ENCODE peak calls at places on chromosome X, in seven cellular contexts. One of them, this sample, is unnamed.

GRCh38 chrX:13692771-13693231 is 3.9 kb downstream of the RAB9A start:
- DNase-seq in H4: no peak
- DNase-seq in A172: no peak
- DNase-seq in coronary artery: no peak
- DNase-seq in iPS-NIHi11: no peak
- DNase-seq in EL: no peak
- DNase-seq in neuronal stem cell: no peak
- DNase-seq in this sample: no peak

GRCh38 chrX:43589735-43590515 is 66.2 kb upstream of the MAOA start:
- DNase-seq in H4: peak
- DNase-seq in A172: no peak
- DNase-seq in coronary artery: no peak
- DNase-seq in iPS-NIHi11: no peak
- DNase-seq in EL: no peak
- DNase-seq in neuronal stem cell: no peak
- DNase-seq in this sample: no peak

GRCh38 chrX:119687661-119688413 is 5.1 kb downstream of the SEPTIN6 start:
- DNase-seq in H4: no peak
- DNase-seq in A172: no peak
- DNase-seq in coronary artery: no peak
- DNase-seq in iPS-NIHi11: no peak
- DNase-seq in EL: peak
- DNase-seq in neuronal stem cell: no peak
- DNase-seq in this sample: no peak

GRCh38 chrX:88604433-88605221 is 142.4 kb upstream of the CPXCR1 start:
- DNase-seq in H4: no peak
- DNase-seq in A172: no peak
- DNase-seq in coronary artery: no peak
- DNase-seq in iPS-NIHi11: no peak
- DNase-seq in EL: no peak
- DNase-seq in neuronal stem cell: no peak
- DNase-seq in this sample: no peak

GRCh38 chrX:24842486-24842885 is 148.8 kb downstream of the POLA1 start:
- DNase-seq in H4: no peak
- DNase-seq in A172: no peak
- DNase-seq in coronary artery: no peak
- DNase-seq in iPS-NIHi11: no peak
- DNase-seq in EL: no peak
- DNase-seq in neuronal stem cell: no peak
- DNase-seq in this sample: no peak

GRCh38 chrX:18886344-18887161 is 97.4 kb downstream of the PHKA2 start:
- DNase-seq in H4: peak
- DNase-seq in A172: peak
- DNase-seq in coronary artery: peak
- DNase-seq in iPS-NIHi11: peak
- DNase-seq in EL: peak
- DNase-seq in neuronal stem cell: peak
- DNase-seq in this sample: peak

GRCh38 chrX:36897690-36898089 is 110.5 kb upstream of the FAM47C start:
- DNase-seq in H4: no peak
- DNase-seq in A172: no peak
- DNase-seq in coronary artery: no peak
- DNase-seq in iPS-NIHi11: no peak
- DNase-seq in EL: no peak
- DNase-seq in neuronal stem cell: no peak
- DNase-seq in this sample: no peak

GRCh38 chrX:19751068-19751467 is 136.3 kb downstream of the SH3KBP1 start:
- DNase-seq in H4: no peak
- DNase-seq in A172: no peak
- DNase-seq in coronary artery: no peak
- DNase-seq in iPS-NIHi11: peak
- DNase-seq in EL: no peak
- DNase-seq in neuronal stem cell: no peak
- DNase-seq in this sample: no peak

GRCh38 chrX:122934131-122934530 is 249.9 kb upstream of the GRIA3 start:
- DNase-seq in H4: no peak
- DNase-seq in A172: no peak
- DNase-seq in coronary artery: no peak
- DNase-seq in iPS-NIHi11: no peak
- DNase-seq in EL: no peak
- DNase-seq in neuronal stem cell: no peak
- DNase-seq in this sample: no peak

GRCh38 chrX:105375816-105376215 is 155.3 kb upstream of the TEX13A start:
- DNase-seq in H4: peak
- DNase-seq in A172: no peak
- DNase-seq in coronary artery: no peak
- DNase-seq in iPS-NIHi11: no peak
- DNase-seq in EL: no peak
- DNase-seq in neuronal stem cell: no peak
- DNase-seq in this sample: no peak

GRCh38 chrX:136598631-136599030 is 49.3 kb upstream of the CD40LG start:
- DNase-seq in H4: no peak
- DNase-seq in A172: no peak
- DNase-seq in coronary artery: no peak
- DNase-seq in iPS-NIHi11: no peak
- DNase-seq in EL: no peak
- DNase-seq in neuronal stem cell: no peak
- DNase-seq in this sample: no peak

GRCh38 chrX:14672611-14673172 is 143.4 kb downstream of the GLRA2 start:
- DNase-seq in H4: no peak
- DNase-seq in A172: no peak
- DNase-seq in coronary artery: no peak
- DNase-seq in iPS-NIHi11: no peak
- DNase-seq in EL: no peak
- DNase-seq in neuronal stem cell: no peak
- DNase-seq in this sample: no peak

This sample was measured in endothelial cell.